ENCODE peak calls at places on chromosomes 16 and 17, in eight cellular contexts. A is GM12865; K is GM20000; J is adrenal gland; Z is NCI-H1105; X is activated T-helper 1 cell treated with anti-CD3 and anti-CD28 coated beads, Interleukin-2, amount 50 U/mL, for 16 hours; H is NCI-H510A; W is stomach. P is an unnamed sample.
A peak's percentile ranks its signal among the peaks of the same experiment; 100 is the strongest.

GRCh38 chr16:4945560-4946502 is 8.9 kb upstream of the PPL start:
- DNase-seq in J (peak; percentile 50), A (no peak), H (no peak), X (no peak), W (no peak), K (no peak), Z (no peak), P (no peak)

GRCh38 chr17:79075433-79075805 is 795 bp downstream of the ENGASE start:
- DNase-seq in J (no peak), X (no peak), H (no peak), W (no peak), A (peak; percentile 18), K (peak; percentile 50), Z (no peak), P (no peak)

GRCh38 chr17:39553326-39553945 is 54.3 kb downstream of the NEUROD2 start:
- DNase-seq in K (no peak), X (no peak), Z (no peak), W (no peak), A (no peak), H (no peak), J (peak; percentile 40), P (no peak)

GRCh38 chr16:79982356-79982755 is 381.8 kb upstream of the MAF start:
- DNase-seq in W (no peak), A (no peak), Z (no peak), X (no peak), J (no peak), H (no peak), K (no peak), P (no peak)

GRCh38 chr16:30559690-30560089 is 1.5 kb upstream of the ZNF764 start:
- DNase-seq in H (no peak), W (no peak), J (no peak), Z (no peak), A (no peak), X (no peak), K (no peak), P (no peak)

GRCh38 chr16:38941-39892 is 14.2 kb downstream of the POLR3K start:
- DNase-seq in W (peak; percentile 73), Z (no peak), K (peak; percentile 84), J (no peak), H (peak; percentile 32), A (peak; percentile 81), X (peak; percentile 11), P (peak; percentile 89)

GRCh38 chr16:31476305-31477219 is 4.6 kb downstream of the TGFB1I1 start:
- DNase-seq in H (peak; percentile 90), J (peak; percentile 80), A (peak; percentile 75), X (peak; percentile 73), W (peak; percentile 93), Z (no peak), K (peak; percentile 95), P (peak; percentile 90)

GRCh38 chr17:58991718-58992331 is 114.9 kb downstream of the TRIM37 start:
- DNase-seq in X (no peak), A (peak; percentile 30), Z (no peak), J (no peak), H (no peak), K (peak; percentile 46), W (peak; percentile 46), P (peak; percentile 44)

GRCh38 chr16:86494565-86495356 is 15.6 kb upstream of the FOXF1 start:
- DNase-seq in X (no peak), H (no peak), A (no peak), K (no peak), Z (no peak), J (no peak), W (no peak), P (no peak)

GRCh38 chr17:6800422-6801027 is 24.5 kb downstream of the FBXO39 start:
- DNase-seq in K (no peak), J (no peak), W (no peak), Z (no peak), H (no peak), X (no peak), A (no peak), P (no peak)

GRCh38 chr17:38325221-38325851 is 18.4 kb downstream of the GPR179 start:
- DNase-seq in Z (no peak), W (no peak), J (no peak), H (no peak), X (no peak), K (no peak), A (no peak), P (no peak)

GRCh38 chr16:66682271-66682670 is 14.3 kb downstream of the CMTM4 start:
- DNase-seq in X (no peak), K (no peak), Z (no peak), W (no peak), J (no peak), A (no peak), H (no peak), P (no peak)

GRCh38 chr17:47987240-47987835 is 16.4 kb downstream of the CDK5RAP3 start:
- DNase-seq in A (no peak), J (no peak), W (peak; percentile 73), Z (no peak), H (peak; percentile 73), X (no peak), K (no peak), P (no peak)

GRCh38 chr17:34254146-34254545 is 939 bp upstream of the CCL2 start:
- DNase-seq in Z (no peak), K (no peak), A (no peak), H (no peak), W (no peak), J (no peak), X (no peak), P (no peak)

GRCh38 chr16:1960665-1961630 is 1.6 kb downstream of the NDUFB10 start:
- DNase-seq in J (no peak), W (no peak), X (no peak), A (peak; percentile 82), Z (no peak), K (no peak), H (no peak), P (no peak)

GRCh38 chr17:38980455-38981217 is 13.4 kb upstream of the FBXO47 start:
- DNase-seq in H (no peak), Z (no peak), W (no peak), X (no peak), K (no peak), J (no peak), A (no peak), P (no peak)

GRCh38 chr17:71163121-71163812 is 957.6 kb upstream of the SOX9 start:
- DNase-seq in W (peak; percentile 77), H (peak; percentile 68), A (no peak), X (no peak), Z (peak; percentile 94), J (no peak), K (no peak), P (no peak)

GRCh38 chr17:37045271-37045946 is 96.7 kb downstream of the AATF start:
- DNase-seq in H (no peak), W (no peak), X (no peak), A (no peak), Z (no peak), J (no peak), K (no peak), P (no peak)

GRCh38 chr16:65283238-65283651 is 161.4 kb upstream of the CDH11 start:
- DNase-seq in W (no peak), Z (no peak), K (no peak), H (no peak), X (no peak), J (no peak), A (no peak), P (no peak)

GRCh38 chr16:2486645-2487516 is 12.0 kb downstream of the TBC1D24 start:
- DNase-seq in H (no peak), Z (no peak), X (peak; percentile 61), A (peak; percentile 79), J (no peak), K (peak; percentile 85), W (peak; percentile 81), P (peak; percentile 85)

GRCh38 chr17:76796081-76796480 is 58.2 kb downstream of the MFSD11 start:
- DNase-seq in H (no peak), A (no peak), W (no peak), J (no peak), Z (no peak), X (no peak), K (no peak), P (no peak)

GRCh38 chr16:2019500-2019899 is at the start of gene NPW:
- DNase-seq in H (no peak), W (no peak), J (no peak), X (no peak), A (no peak), K (no peak), Z (no peak), P (no peak)

GRCh38 chr17:45764479-45764878 is 19.6 kb upstream of the CRHR1 start:
- DNase-seq in W (no peak), Z (no peak), K (no peak), H (no peak), J (no peak), X (no peak), A (no peak), P (no peak)

GRCh38 chr17:81380117-81380516 is 15.1 kb upstream of the BAHCC1 start:
- DNase-seq in X (no peak), A (no peak), J (no peak), Z (no peak), W (no peak), K (no peak), H (no peak), P (no peak)

GRCh38 chr17:8016632-8017424 is 14.4 kb downstream of the GUCY2D start:
- DNase-seq in W (peak; percentile 68), H (no peak), J (peak; percentile 49), Z (peak; percentile 67), A (peak; percentile 41), X (no peak), K (peak; percentile 69), P (peak; percentile 55)

GRCh38 chr16:6125483-6126259 is 1028.1 kb upstream of the EEF2KMT start:
- DNase-seq in X (no peak), A (no peak), W (no peak), Z (no peak), J (no peak), H (no peak), K (no peak), P (no peak)

GRCh38 chr16:10760863-10761262 is 17.2 kb downstream of the NUBP1 start:
- DNase-seq in H (no peak), X (no peak), A (no peak), K (no peak), W (no peak), Z (no peak), J (no peak), P (no peak)

GRCh38 chr17:1730345-1731193 is 6.1 kb downstream of the WDR81 start:
- DNase-seq in A (no peak), X (no peak), Z (no peak), J (peak; percentile 81), W (peak; percentile 61), H (no peak), K (no peak), P (no peak)